ENCODE peak calls at places on chromosomes 5 and 9, in five cellular contexts. One of them, this sample, is unnamed.

GRCh38 chr5:124395287-124395686 is 351.2 kb downstream of the ZNF608 start:
- DNase-seq in foreskin fibroblast: no peak
- DNase-seq in BE2C: peak
- DNase-seq in left ventricle myocardium inferior: no peak
- DNase-seq in uterus: no peak
- DNase-seq in this sample: no peak

GRCh38 chr5:68502531-68502930 is 287.0 kb downstream of the PIK3R1 start:
- DNase-seq in foreskin fibroblast: peak
- DNase-seq in BE2C: no peak
- DNase-seq in left ventricle myocardium inferior: no peak
- DNase-seq in uterus: no peak
- DNase-seq in this sample: no peak

GRCh38 chr5:96017951-96018350 is 56.3 kb upstream of the ELL2 start:
- DNase-seq in foreskin fibroblast: peak
- DNase-seq in BE2C: no peak
- DNase-seq in left ventricle myocardium inferior: no peak
- DNase-seq in uterus: no peak
- DNase-seq in this sample: no peak

GRCh38 chr5:103847060-103847459 is 284.5 kb upstream of the NUDT12 start:
- DNase-seq in foreskin fibroblast: peak
- DNase-seq in BE2C: no peak
- DNase-seq in left ventricle myocardium inferior: no peak
- DNase-seq in uterus: no peak
- DNase-seq in this sample: no peak

GRCh38 chr5:82591021-82591515 is 312.9 kb upstream of the RPS23 start:
- DNase-seq in foreskin fibroblast: no peak
- DNase-seq in BE2C: no peak
- DNase-seq in left ventricle myocardium inferior: no peak
- DNase-seq in uterus: no peak
- DNase-seq in this sample: no peak

GRCh38 chr9:550267-550790 is 291.2 kb upstream of the DMRT1 start:
- DNase-seq in foreskin fibroblast: no peak
- DNase-seq in BE2C: no peak
- DNase-seq in left ventricle myocardium inferior: no peak
- DNase-seq in uterus: no peak
- DNase-seq in this sample: no peak

GRCh38 chr9:2526071-2526862 is 95.3 kb upstream of the VLDLR start:
- DNase-seq in foreskin fibroblast: peak
- DNase-seq in BE2C: no peak
- DNase-seq in left ventricle myocardium inferior: no peak
- DNase-seq in uterus: no peak
- DNase-seq in this sample: no peak

GRCh38 chr5:91521313-91521712 is 138.2 kb upstream of the ARRDC3 start:
- DNase-seq in foreskin fibroblast: no peak
- DNase-seq in BE2C: no peak
- DNase-seq in left ventricle myocardium inferior: no peak
- DNase-seq in uterus: no peak
- DNase-seq in this sample: no peak

GRCh38 chr5:2780421-2781171 is 29.1 kb upstream of the IRX2 start:
- DNase-seq in foreskin fibroblast: no peak
- DNase-seq in BE2C: no peak
- DNase-seq in left ventricle myocardium inferior: no peak
- DNase-seq in uterus: no peak
- DNase-seq in this sample: no peak

GRCh38 chr5:84036842-84037241 is 316.2 kb upstream of the HAPLN1 start:
- DNase-seq in foreskin fibroblast: no peak
- DNase-seq in BE2C: no peak
- DNase-seq in left ventricle myocardium inferior: no peak
- DNase-seq in uterus: no peak
- DNase-seq in this sample: no peak

GRCh38 chr5:139693676-139694364 is 45.7 kb downstream of the CXXC5 start:
- DNase-seq in foreskin fibroblast: peak
- DNase-seq in BE2C: no peak
- DNase-seq in left ventricle myocardium inferior: no peak
- DNase-seq in uterus: no peak
- DNase-seq in this sample: no peak

DNA sequence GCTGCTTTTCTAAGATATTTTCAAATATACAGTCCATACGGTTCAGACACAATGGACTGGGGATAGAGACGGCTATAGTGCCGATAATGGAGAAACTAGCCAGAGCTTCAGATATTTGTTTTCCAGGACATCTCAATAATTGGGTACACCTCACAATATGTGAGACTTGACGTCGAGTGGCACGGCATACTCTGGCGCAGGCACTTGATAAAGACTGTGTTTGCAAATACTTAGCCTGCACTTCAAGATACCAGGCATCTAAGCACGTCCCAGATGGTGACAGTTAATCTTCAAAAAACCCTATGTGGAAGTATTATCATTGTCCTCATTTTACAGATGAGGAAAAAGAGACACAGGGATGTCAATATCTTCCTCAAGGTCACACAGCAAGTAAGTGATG is 48.5 kb downstream of the SEMA5A start:
- DNase-seq in foreskin fibroblast: no peak
- DNase-seq in BE2C: no peak
- DNase-seq in left ventricle myocardium inferior: no peak
- DNase-seq in uterus: no peak
- DNase-seq in this sample: no peak
- H3K4me3 ChIP-seq in foreskin fibroblast: no peak
- H3K4me3 ChIP-seq in BE2C: no peak
- H3K4me3 ChIP-seq in left ventricle myocardium inferior: no peak
- H3K4me3 ChIP-seq in uterus: no peak
- H3K4me3 ChIP-seq in this sample: no peak

DNA sequence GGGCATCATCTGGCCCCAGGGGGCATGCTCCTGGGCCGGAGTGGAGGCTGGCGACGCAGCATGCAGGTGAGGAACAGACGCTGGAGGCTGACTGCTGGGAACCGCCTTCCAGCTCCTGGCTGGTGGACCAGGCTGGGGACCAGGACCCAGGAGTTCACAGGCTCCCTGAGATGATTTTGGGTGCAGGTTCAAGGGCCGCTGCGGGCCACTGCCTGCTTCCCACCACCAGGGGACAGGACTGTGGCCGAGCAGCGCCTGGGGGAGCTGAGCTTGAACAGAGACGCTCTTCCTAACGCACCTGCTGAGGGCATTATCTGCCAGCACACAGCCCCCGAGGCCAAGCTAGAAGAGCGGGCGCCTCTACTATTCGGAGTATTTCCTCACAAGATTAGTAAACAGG is 132.1 kb upstream of the RAPGEF1 start:
- DNase-seq in foreskin fibroblast: no peak
- DNase-seq in BE2C: no peak
- DNase-seq in left ventricle myocardium inferior: no peak
- DNase-seq in uterus: no peak
- DNase-seq in this sample: no peak
- TF ChIP-seq CTCF in foreskin fibroblast: no peak
- TF ChIP-seq CTCF in BE2C: peak
- TF ChIP-seq CTCF in left ventricle myocardium inferior: no peak
- TF ChIP-seq CTCF in uterus: no peak
- TF ChIP-seq CTCF in this sample: peak

GRCh38 chr9:94599102-94599501 is 5.5 kb upstream of the FBP2 start:
- DNase-seq in foreskin fibroblast: no peak
- DNase-seq in BE2C: no peak
- DNase-seq in left ventricle myocardium inferior: no peak
- DNase-seq in uterus: no peak
- DNase-seq in this sample: no peak

GRCh38 chr9:94588681-94589080 is 4.9 kb downstream of the FBP2 start:
- DNase-seq in foreskin fibroblast: no peak
- DNase-seq in BE2C: no peak
- DNase-seq in left ventricle myocardium inferior: no peak
- DNase-seq in uterus: no peak
- DNase-seq in this sample: no peak

GRCh38 chr9:94591876-94592275 is 1.7 kb downstream of the FBP2 start:
- DNase-seq in foreskin fibroblast: no peak
- DNase-seq in BE2C: no peak
- DNase-seq in left ventricle myocardium inferior: no peak
- DNase-seq in uterus: no peak
- DNase-seq in this sample: no peak

GRCh38 chr9:94593459-94594345 is at the start of gene FBP2:
- DNase-seq in foreskin fibroblast: no peak
- DNase-seq in BE2C: no peak
- DNase-seq in left ventricle myocardium inferior: no peak
- DNase-seq in uterus: no peak
- DNase-seq in this sample: no peak
- H3K4me3 ChIP-seq in foreskin fibroblast: no peak
- H3K4me3 ChIP-seq in BE2C: no peak
- H3K4me3 ChIP-seq in left ventricle myocardium inferior: no peak
- H3K4me3 ChIP-seq in uterus: no peak
- H3K4me3 ChIP-seq in this sample: no peak

GRCh38 chr5:110496276-110496675 is 230.2 kb downstream of the TMEM232 start:
- DNase-seq in foreskin fibroblast: no peak
- DNase-seq in BE2C: no peak
- DNase-seq in left ventricle myocardium inferior: no peak
- DNase-seq in uterus: no peak
- DNase-seq in this sample: no peak
- TF ChIP-seq CTCF in foreskin fibroblast: no peak
- TF ChIP-seq CTCF in BE2C: no peak
- TF ChIP-seq CTCF in left ventricle myocardium inferior: no peak
- TF ChIP-seq CTCF in uterus: no peak
- TF ChIP-seq CTCF in this sample: no peak